ENCODE peak calls at places on chromosomes 11 and 22, in seven cellular contexts. C is H9, E is mesendoderm, Q is mesenchymal stem cell, I is neuronal stem cell, S is H1, W is trophoblast cell. O is an unnamed sample.

GRCh38 chr11:60813324-60813723 is 28.2 kb downstream of the MS4A10 start:
- DNase-seq in C (no peak), S (no peak), I (no peak), Q (no peak), W (no peak), E (no peak), O (no peak)

GRCh38 chr22:32722441-32722840 is 79.1 kb upstream of the TIMP3 start:
- DNase-seq in C (no peak), I (no peak), Q (no peak), S (no peak), E (no peak), W (no peak), O (no peak)

GRCh38 chr11:1574256-1575242 is 2.5 kb upstream of the DUSP8 start:
- DNase-seq in S (no peak), W (no peak), Q (peak), I (no peak), E (no peak), C (peak), O (peak)

GRCh38 chr22:24330636-24331035 is 60.0 kb downstream of the SPECC1L start:
- DNase-seq in S (no peak), E (no peak), W (peak), C (no peak), I (no peak), Q (no peak), O (no peak)

GRCh38 chr11:114280696-114281095 is 15.5 kb upstream of the NNMT start:
- DNase-seq in W (peak), E (peak), C (peak), I (peak), Q (peak), S (peak), O (peak)

GRCh38 chr11:33132510-33132909 is 28.8 kb downstream of the CSTF3 start:
- DNase-seq in S (no peak), W (no peak), I (no peak), C (no peak), Q (no peak), E (no peak), O (no peak)

GRCh38 chr11:37560346-37560745 is 962.3 kb upstream of the RAG2 start:
- DNase-seq in C (no peak), I (no peak), E (peak), S (no peak), Q (no peak), W (no peak), O (no peak)

GRCh38 chr22:32950366-32950765 is 107.8 kb downstream of the SYN3 start:
- DNase-seq in S (no peak), W (no peak), C (no peak), E (peak), Q (peak), I (no peak), O (no peak)

GRCh38 chr22:20899827-20900423 is 17.3 kb upstream of the CRKL start:
- DNase-seq in Q (no peak), E (no peak), C (no peak), I (no peak), S (no peak), W (no peak), O (no peak)

GRCh38 chr11:71304045-71304444 is 51.7 kb upstream of the SHANK2 start:
- DNase-seq in I (no peak), E (no peak), W (no peak), Q (no peak), S (no peak), C (peak), O (no peak)

GRCh38 chr22:35509451-35509850 is 31.2 kb upstream of the RASD2 start:
- DNase-seq in I (no peak), S (no peak), W (no peak), E (no peak), C (no peak), Q (no peak), O (no peak)

GRCh38 chr11:113001709-113002108 is 40.5 kb downstream of the NCAM1 start:
- DNase-seq in S (no peak), E (no peak), I (no peak), Q (no peak), W (no peak), C (no peak), O (no peak)

GRCh38 chr11:3380706-3381570 is 2.0 kb upstream of the ZNF195 start:
- DNase-seq in I (peak), C (peak), S (peak), Q (no peak), W (no peak), E (peak), O (no peak)

GRCh38 chr11:48087974-48088681 is 107.8 kb downstream of the PTPRJ start:
- DNase-seq in I (no peak), E (no peak), Q (no peak), S (no peak), W (no peak), C (no peak), O (no peak)

GRCh38 chr11:125465701-125466100 is 30.4 kb downstream of the FEZ1 start:
- DNase-seq in Q (no peak), I (no peak), W (no peak), C (no peak), E (no peak), S (no peak), O (no peak)

GRCh38 chr11:125463590-125464265 is 32.3 kb downstream of the FEZ1 start:
- DNase-seq in I (no peak), S (no peak), E (no peak), W (no peak), C (no peak), Q (no peak), O (peak)

GRCh38 chr11:125465254-125465653 is 30.8 kb downstream of the FEZ1 start:
- DNase-seq in I (no peak), S (no peak), E (peak), W (no peak), C (no peak), Q (no peak), O (no peak)

GRCh38 chr11:125464671-125465070 is 31.4 kb downstream of the FEZ1 start:
- DNase-seq in W (no peak), E (no peak), S (no peak), I (no peak), Q (no peak), C (no peak), O (no peak)

DNA sequence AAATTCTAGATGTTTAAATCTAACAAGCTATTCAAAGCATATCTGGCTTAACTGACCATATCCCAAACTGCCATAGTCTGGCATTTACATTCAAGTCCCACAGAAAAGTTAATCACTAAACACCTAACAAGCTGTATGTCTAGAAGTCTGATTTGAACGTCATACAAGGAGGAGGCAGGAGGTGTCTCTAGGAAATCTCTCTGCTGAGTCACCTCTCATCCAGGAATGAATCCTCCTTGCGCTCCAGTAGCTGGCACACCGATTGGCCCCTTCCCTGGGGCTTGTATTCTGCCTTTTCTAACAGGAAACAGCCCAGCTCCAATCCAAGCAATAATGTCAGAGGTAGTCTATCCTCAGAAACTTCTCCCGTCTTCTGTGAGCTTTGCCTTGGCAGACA is 31.8 kb downstream of the FEZ1 start:
- DNase-seq in S (no peak), I (no peak), E (peak), Q (no peak), W (no peak), C (no peak), O (peak)
- H3K18ac ChIP-seq in S (no peak), I (no peak), E (no peak), Q (no peak), W (no peak), C (no peak), O (no peak)

DNA sequence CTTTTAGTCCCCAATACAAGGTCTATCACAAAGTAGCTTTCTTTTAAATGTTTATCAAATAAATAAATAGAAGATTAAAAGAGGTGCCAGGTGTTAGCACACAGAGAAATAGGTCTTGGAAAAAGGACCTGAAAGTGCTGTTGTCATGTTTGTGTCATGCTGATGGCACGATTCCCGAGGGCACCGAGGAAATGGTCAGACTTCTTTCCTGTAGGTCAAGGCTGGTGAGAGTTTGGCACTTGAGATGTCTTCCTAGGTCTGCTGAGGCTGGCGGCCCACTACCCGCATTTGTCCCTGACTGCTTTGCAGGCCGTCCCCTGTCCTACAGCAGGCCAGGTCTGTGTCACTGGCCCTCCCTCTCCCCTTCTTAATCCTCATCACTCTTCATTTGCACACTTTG is 112.1 kb downstream of the ATXN10 start:
- DNase-seq in E (no peak), C (no peak), W (no peak), Q (no peak), S (no peak), I (no peak), O (no peak)
- H3K27ac ChIP-seq in E (no peak), C (no peak), W (no peak), Q (peak), S (no peak), I (no peak), O (no peak)

DNA sequence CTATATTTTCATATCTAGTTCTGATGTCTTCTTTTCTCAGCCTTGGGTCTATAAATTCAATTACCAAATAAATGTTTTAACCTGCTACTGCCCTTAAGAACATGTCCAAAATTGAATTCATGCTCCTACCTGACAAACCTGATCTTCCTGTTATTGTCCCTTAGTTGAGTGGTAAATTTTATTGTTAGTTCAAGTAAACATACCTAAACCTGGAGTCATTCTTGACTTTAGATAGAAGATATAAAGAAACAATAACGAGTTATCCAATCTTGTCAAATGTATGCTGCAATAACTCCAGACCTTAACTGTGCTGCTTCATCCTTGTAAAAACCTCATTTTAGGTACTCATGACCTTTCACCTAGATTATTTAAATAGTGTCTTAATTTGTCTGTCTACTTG is 34.6 kb upstream of the SC5D start:
- DNase-seq in I (no peak), Q (no peak), W (no peak), S (no peak), C (no peak), E (no peak), O (no peak)
- H3K18ac ChIP-seq in I (no peak), Q (no peak), W (no peak), S (no peak), C (no peak), E (no peak), O (no peak)

GRCh38 chr11:84256618-84257017 is 970.5 kb upstream of the CCDC90B start:
- DNase-seq in Q (no peak), S (no peak), I (no peak), E (no peak), C (no peak), W (no peak), O (no peak)

GRCh38 chr11:84260862-84261261 is 974.7 kb upstream of the CCDC90B start:
- DNase-seq in W (no peak), E (no peak), C (no peak), S (no peak), I (no peak), Q (no peak), O (no peak)

GRCh38 chr11:84250834-84251613 is 964.9 kb upstream of the CCDC90B start:
- DNase-seq in S (no peak), I (no peak), W (no peak), E (no peak), Q (no peak), C (no peak), O (no peak)

GRCh38 chr11:84249344-84250135 is 963.4 kb upstream of the CCDC90B start:
- DNase-seq in S (no peak), W (no peak), Q (peak), C (no peak), I (no peak), E (no peak), O (no peak)

GRCh38 chr11:84255483-84255882 is 969.3 kb upstream of the CCDC90B start:
- DNase-seq in Q (no peak), E (no peak), C (no peak), S (no peak), I (no peak), W (no peak), O (no peak)
- H3K27ac ChIP-seq in Q (no peak), E (no peak), C (no peak), S (no peak), I (no peak), W (no peak), O (no peak)

DNA sequence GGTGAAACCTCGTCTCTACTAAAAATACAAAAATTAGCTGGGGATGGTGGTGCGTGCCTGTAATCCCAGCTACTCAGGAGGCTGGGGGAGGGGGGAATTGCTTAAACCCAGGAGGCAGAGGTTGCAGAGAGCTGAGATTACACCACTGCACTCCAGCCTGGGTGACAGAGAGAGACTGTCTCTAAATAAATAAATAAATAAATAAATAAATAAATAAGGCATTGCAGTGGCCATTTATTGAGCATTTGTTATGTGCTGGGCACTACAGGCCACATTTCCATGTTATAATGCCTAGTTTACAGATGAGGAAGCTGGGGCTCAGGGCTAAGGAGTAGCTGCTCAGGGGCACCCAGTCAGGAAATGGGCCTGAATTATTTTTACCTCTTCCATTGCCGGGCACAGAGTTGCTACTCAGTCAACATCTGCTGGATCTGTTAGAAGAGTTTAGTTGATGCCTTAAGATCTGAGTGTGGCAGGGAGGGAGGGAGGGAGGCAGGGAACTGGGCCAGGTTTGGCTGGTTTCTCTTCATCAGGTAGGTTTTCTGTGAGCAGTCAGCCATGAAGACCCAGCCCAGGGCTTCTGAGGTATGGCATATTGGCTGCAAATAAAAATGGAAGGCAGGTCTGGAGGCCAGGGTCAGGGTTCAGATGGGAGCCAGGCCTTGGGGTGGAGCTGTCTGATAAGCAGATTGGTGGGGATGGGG is 5.6 kb downstream of the PVALB start:
- DNase-seq in I (no peak), Q (no peak), C (no peak), E (no peak), W (no peak), S (no peak), O (no peak)
- H3K18ac ChIP-seq in I (no peak), Q (no peak), C (no peak), E (no peak), W (no peak), S (no peak), O (no peak)

GRCh38 chr11:36037031-36037430 is 93.2 kb downstream of the LDLRAD3 start:
- DNase-seq in W (no peak), S (no peak), E (no peak), I (no peak), Q (no peak), C (no peak), O (peak)
- H3K27ac ChIP-seq in W (no peak), S (no peak), E (no peak), I (no peak), Q (no peak), C (no peak), O (no peak)

GRCh38 chr11:45227836-45228235 is 58.3 kb downstream of the SYT13 start:
- DNase-seq in W (no peak), C (no peak), E (no peak), S (no peak), I (no peak), Q (no peak), O (no peak)

GRCh38 chr11:45225277-45225676 is 60.9 kb downstream of the SYT13 start:
- DNase-seq in Q (no peak), W (no peak), S (no peak), I (no peak), E (no peak), C (no peak), O (no peak)

GRCh38 chr11:45225961-45226871 is 59.9 kb downstream of the SYT13 start:
- DNase-seq in I (no peak), W (no peak), E (no peak), S (no peak), Q (no peak), C (no peak), O (no peak)

GRCh38 chr11:45224766-45225165 is 61.4 kb downstream of the SYT13 start:
- DNase-seq in S (no peak), C (no peak), W (no peak), I (no peak), E (no peak), Q (no peak), O (no peak)

DNA sequence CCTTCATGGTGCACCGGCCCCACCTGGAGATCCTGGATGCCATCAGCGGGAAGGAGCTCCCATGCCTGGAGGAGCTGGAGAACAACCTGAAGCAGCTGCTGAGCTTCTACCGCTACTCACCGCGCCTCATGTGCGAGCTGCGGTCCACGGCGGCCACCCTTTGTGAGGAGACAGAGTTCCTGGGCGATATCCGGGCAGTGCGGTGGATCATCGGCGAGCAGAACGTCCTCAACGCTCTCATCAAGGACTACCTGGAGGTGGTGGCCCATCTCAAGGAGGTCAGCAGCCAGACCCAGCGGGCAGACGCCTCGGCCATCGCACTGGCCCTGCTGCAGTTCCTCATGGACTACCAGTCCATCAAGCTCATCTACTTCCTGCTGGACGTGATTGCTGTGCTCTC is 59.2 kb downstream of the SYT13 start:
- DNase-seq in I (no peak), W (no peak), S (no peak), C (no peak), E (no peak), Q (no peak), O (no peak)
- H3K18ac ChIP-seq in I (no peak), W (no peak), S (no peak), C (no peak), E (no peak), Q (no peak), O (no peak)